ENCODE peak calls at places on chromosomes 6 and 20, in six cellular contexts. X is PC-3, Y is transverse colon, M is cardiac fibroblast, P is hepatocyte, K is ovary. J is an unnamed sample.

GRCh38 chr6:168616807-168617756 is 176.1 kb downstream of the SMOC2 start:
- DNase-seq in X (no peak), K (peak; percentile 58), Y (peak; percentile 52), P (peak; percentile 50), M (peak; percentile 9), J (peak; percentile 43)

GRCh38 chr6:90186637-90187361 is 109.8 kb downstream of the BACH2 start:
- DNase-seq in X (no peak), P (no peak), Y (no peak), K (no peak), M (no peak), J (no peak)

GRCh38 chr6:30007132-30007764 is 53.8 kb upstream of the POLR1H start:
- DNase-seq in K (peak; percentile 62), M (no peak), X (no peak), Y (peak; percentile 18), P (no peak), J (peak; percentile 26)

GRCh38 chr6:110181131-110182027 is 1.2 kb downstream of the CDC40 start:
- DNase-seq in M (peak; percentile 47), X (no peak), K (no peak), Y (no peak), P (peak; percentile 6), J (no peak)

GRCh38 chr6:55528624-55529023 is 50.4 kb downstream of the HMGCLL1 start:
- DNase-seq in P (peak; percentile 39), Y (no peak), X (peak; percentile 71), K (no peak), M (peak; percentile 53), J (peak; percentile 23)

GRCh38 chr6:14224359-14225103 is 107.0 kb downstream of the CD83 start:
- DNase-seq in X (no peak), P (no peak), Y (no peak), M (no peak), K (no peak), J (no peak)

GRCh38 chr20:59696476-59696875 is 92.1 kb downstream of the PHACTR3 start:
- DNase-seq in M (no peak), K (no peak), Y (no peak), X (no peak), P (no peak), J (no peak)

GRCh38 chr20:31953749-31954148 is 1.9 kb upstream of the PDRG1 start:
- DNase-seq in P (no peak), K (no peak), M (no peak), Y (no peak), X (no peak), J (no peak)

GRCh38 chr20:5364136-5364821 is 47.5 kb upstream of the PROKR2 start:
- DNase-seq in M (no peak), X (no peak), Y (no peak), K (no peak), P (no peak), J (no peak)

GRCh38 chr6:30074331-30075093 is 1.1 kb downstream of the RNF39 start:
- DNase-seq in M (no peak), P (peak; percentile 51), X (peak; percentile 8), Y (no peak), K (peak; percentile 80), J (no peak)

GRCh38 chr6:30002871-30003270 is 58.2 kb upstream of the POLR1H start:
- DNase-seq in M (peak; percentile 57), Y (no peak), K (no peak), P (no peak), X (peak; percentile 69), J (no peak)

GRCh38 chr6:89970609-89971337 is 76.5 kb downstream of the GJA10 start:
- DNase-seq in X (peak; percentile 73), Y (no peak), K (peak; percentile 41), P (peak; percentile 79), M (peak; percentile 59), J (peak; percentile 82)

GRCh38 chr6:138103876-138104275 is 3.3 kb downstream of the PERP start:
- DNase-seq in Y (no peak), P (no peak), K (no peak), M (no peak), X (no peak), J (no peak)

GRCh38 chr6:299050-299980 is 7.0 kb downstream of the DUSP22 start:
- DNase-seq in M (no peak), X (no peak), Y (no peak), K (no peak), P (no peak), J (no peak)

GRCh38 chr6:118892248-118893094 is 1.5 kb upstream of the ASF1A start:
- DNase-seq in X (peak; percentile 18), M (peak; percentile 55), P (no peak), Y (no peak), K (no peak), J (no peak)

GRCh38 chr6:79946242-79946641 is 1.1 kb downstream of the ELOVL4 start:
- DNase-seq in Y (no peak), M (peak; percentile 31), P (peak; percentile 40), X (peak; percentile 16), K (no peak), J (peak; percentile 46)

GRCh38 chr6:118680452-118681095 is 29.2 kb upstream of the CEP85L start:
- DNase-seq in P (no peak), Y (no peak), M (no peak), K (no peak), X (no peak), J (no peak)

GRCh38 chr6:19408331-19408730 is 428.8 kb upstream of the ID4 start:
- DNase-seq in M (no peak), K (no peak), P (no peak), Y (no peak), X (peak; percentile 17), J (no peak)

GRCh38 chr20:59147197-59147596 is 16.4 kb upstream of the ZNF831 start:
- DNase-seq in X (no peak), P (no peak), Y (no peak), M (no peak), K (no peak), J (no peak)

GRCh38 chr20:23096073-23096472 is 9.9 kb upstream of the CD93 start:
- DNase-seq in P (no peak), Y (no peak), K (no peak), X (no peak), M (no peak), J (no peak)

GRCh38 chr20:22791877-22792525 is 207.6 kb upstream of the FOXA2 start:
- DNase-seq in K (no peak), Y (no peak), M (peak; percentile 6), P (no peak), X (peak; percentile 87), J (no peak)

GRCh38 chr6:165426892-165427291 is 117.5 kb upstream of the C6orf118 start:
- DNase-seq in M (no peak), P (no peak), K (no peak), Y (no peak), X (no peak), J (no peak)

GRCh38 chr6:12280901-12281300 is 9.3 kb upstream of the EDN1 start:
- DNase-seq in M (no peak), P (no peak), Y (no peak), K (no peak), X (no peak), J (no peak)

GRCh38 chr20:38059832-38060231 is 26.3 kb downstream of the RPRD1B start:
- DNase-seq in K (no peak), Y (peak; percentile 41), M (no peak), X (peak; percentile 94), P (peak; percentile 54), J (no peak)

GRCh38 chr6:88914180-88914579 is 49.2 kb downstream of the RNGTT start:
- DNase-seq in M (no peak), P (no peak), X (no peak), K (no peak), Y (no peak), J (no peak)

GRCh38 chr6:100633096-100633766 is 168.5 kb upstream of the SIM1 start:
- DNase-seq in X (peak; percentile 76), P (peak; percentile 26), Y (no peak), K (no peak), M (peak; percentile 95), J (no peak)

GRCh38 chr20:34528921-34529297 is 12.7 kb downstream of the DYNLRB1 start:
- DNase-seq in Y (no peak), M (no peak), K (peak; percentile 32), X (no peak), P (no peak), J (no peak)

GRCh38 chr6:17600527-17601388 is 656 bp downstream of the FAM8A1 start:
- DNase-seq in P (peak; percentile 71), M (no peak), X (peak; percentile 35), K (peak; percentile 75), Y (peak; percentile 47), J (peak; percentile 57)

GRCh38 chr6:85483041-85483700 is 33.3 kb downstream of the NT5E start:
- DNase-seq in Y (peak; percentile 85), P (peak; percentile 82), M (peak; percentile 82), K (peak; percentile 90), X (peak; percentile 85), J (peak; percentile 58)

GRCh38 chr6:93293399-93294271 is 125.7 kb downstream of the EPHA7 start:
- DNase-seq in K (no peak), X (no peak), P (no peak), Y (no peak), M (no peak), J (no peak)

DNA sequence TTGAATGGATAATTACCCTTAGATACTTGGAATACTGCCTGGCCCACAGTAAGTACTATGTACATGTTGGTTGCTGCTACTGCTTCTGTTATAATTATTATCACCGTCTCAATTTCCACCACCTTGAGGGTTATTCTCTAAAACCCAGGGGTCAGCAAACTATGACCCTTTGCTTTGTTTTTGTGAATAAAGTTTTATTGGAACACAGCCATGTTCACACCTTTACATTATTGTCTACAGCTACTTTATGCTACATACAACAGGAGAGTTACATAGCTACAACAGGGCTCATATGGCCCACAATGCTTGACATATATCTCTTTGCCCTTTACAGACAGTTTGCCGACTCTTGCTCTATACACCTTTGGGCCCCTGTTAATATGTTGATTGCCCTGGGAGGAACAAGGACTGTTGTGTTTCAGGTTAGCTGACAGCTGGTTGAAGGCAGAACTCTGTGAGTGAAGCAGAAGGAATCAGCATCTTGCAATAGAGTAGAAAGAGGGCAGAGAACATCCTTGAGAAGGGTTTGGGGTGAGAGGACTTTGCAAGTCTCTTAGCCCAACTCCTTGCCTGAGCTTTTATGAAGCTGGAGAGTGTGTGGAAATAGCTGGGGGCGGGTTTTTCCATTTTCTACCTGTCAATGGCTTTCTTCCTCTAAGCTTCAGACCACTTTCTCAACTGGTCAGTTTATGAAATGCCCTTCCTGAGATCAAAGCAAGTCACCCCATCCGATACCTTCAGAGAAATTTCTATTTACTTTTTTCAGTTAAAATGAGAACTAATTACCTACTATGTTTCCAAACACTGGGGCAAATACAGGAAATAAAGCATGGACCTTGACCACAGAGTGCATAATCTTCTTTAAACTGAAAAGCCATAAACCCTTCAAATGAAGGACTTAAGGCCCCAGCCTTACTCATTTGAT is 3.5 kb upstream of the MEP1A start:
- DNase-seq in Y (no peak), M (no peak), K (no peak), X (no peak), P (peak; percentile 59), J (no peak)
- H3K4me3 ChIP-seq in Y (no peak overlapping the region), M (no peak overlapping the region), K (no peak overlapping the region), X (no peak overlapping the region), P (no peak overlapping the region), J (no peak overlapping the region)

GRCh38 chr20:61460261-61461047 is 208.4 kb downstream of the CDH4 start:
- DNase-seq in Y (no peak), P (no peak), M (no peak), X (no peak), K (no peak), J (no peak)
- TF ChIP-seq CTCF in Y (no peak), P (no peak), M (no peak), X (no peak), K (no peak), J (no peak)

GRCh38 chr6:111416529-111416928 is 66.5 kb downstream of the REV3L start:
- DNase-seq in X (no peak), K (no peak), Y (no peak), P (no peak), M (no peak), J (no peak)
- H3K4me3 ChIP-seq in X (no peak overlapping the region), K (no peak overlapping the region), Y (no peak overlapping the region), P (no peak overlapping the region), M (no peak overlapping the region), J (no peak overlapping the region)

GRCh38 chr6:2938632-2939083 is 32.7 kb downstream of the SERPINB6 start:
- DNase-seq in P (no peak), X (peak; percentile 78), Y (peak; percentile 56), M (peak; percentile 43), K (no peak), J (no peak)
- TF ChIP-seq CTCF in P (no peak), X (peak; percentile 80), Y (peak; percentile 53), M (peak; percentile 34), K (no peak), J (no peak)

J was measured in WERI-Rb-1.